ENCODE peak calls at places on chromosomes 12 and 14, in five cellular contexts. L is A549, M is GM23338, S is GM12878, N is K562. Z is an unnamed sample.

GRCh38 chr12:121797937-121798801 is 4.7 kb upstream of the RHOF start:
- DNase-seq in N (peak; percentile 43), S (no peak), L (no peak), M (peak; percentile 49), Z (no peak)

GRCh38 chr14:58294201-58294600 is 4.2 kb upstream of the ARID4A start:
- DNase-seq in M (no peak), N (no peak), S (no peak), L (no peak), Z (no peak)

GRCh38 chr12:66048843-66049537 is 81.6 kb downstream of the LLPH start:
- DNase-seq in S (no peak), L (no peak), N (no peak), M (no peak), Z (peak; percentile 98)

GRCh38 chr12:48000878-48001321 is 3.4 kb downstream of the COL2A1 start:
- DNase-seq in M (peak; percentile 84), N (no peak), L (peak; percentile 60), S (no peak), Z (no peak)

GRCh38 chr12:70692681-70693288 is 55.6 kb upstream of the PTPRB start:
- DNase-seq in M (peak; percentile 62), N (peak; percentile 12), L (peak; percentile 17), S (no peak), Z (no peak)

GRCh38 chr14:35341454-35342159 is 49.4 kb downstream of the PSMA6 start:
- DNase-seq in M (peak; percentile 50), N (no peak), S (no peak), L (peak; percentile 87), Z (peak; percentile 91)

GRCh38 chr12:46461907-46462605 is 89.5 kb upstream of the SLC38A2 start:
- DNase-seq in N (no peak), M (no peak), S (no peak), L (no peak), Z (no peak)

GRCh38 chr14:101482066-101482465 is 79.2 kb upstream of the DIO3 start:
- DNase-seq in M (no peak), S (no peak), L (no peak), N (no peak), Z (no peak)

GRCh38 chr12:114221976-114222630 is 183.8 kb downstream of the TBX5 start:
- DNase-seq in N (no peak), S (no peak), M (peak; percentile 55), L (no peak), Z (no peak)

GRCh38 chr12:108112815-108113556 is 16.1 kb upstream of the WSCD2 start:
- DNase-seq in S (no peak), L (no peak), N (no peak), M (peak; percentile 81), Z (no peak)

GRCh38 chr12:12032771-12033588 is 37.8 kb upstream of the BCL2L14 start:
- DNase-seq in M (peak; percentile 93), L (peak; percentile 71), N (peak; percentile 70), S (peak; percentile 66), Z (peak; percentile 72)

GRCh38 chr12:62783881-62784280 is 151.1 kb downstream of the PPM1H start:
- DNase-seq in S (no peak), M (peak; percentile 37), N (no peak), L (no peak), Z (no peak)

GRCh38 chr14:99603471-99603933 is 505 bp downstream of the CCDC85C start:
- DNase-seq in S (no peak), L (no peak), M (peak; percentile 53), N (no peak), Z (no peak)

GRCh38 chr14:22657861-22658260 is 13.7 kb upstream of the OR6J1 start:
- DNase-seq in M (peak; percentile 17), N (no peak), S (no peak), L (no peak), Z (peak; percentile 59)

GRCh38 chr12:25308761-25309160 is 58.0 kb upstream of the KRAS start:
- DNase-seq in S (no peak), M (no peak), L (no peak), N (no peak), Z (no peak)

GRCh38 chr12:57815177-57816000 is 3.1 kb downstream of the AVIL start:
- DNase-seq in N (no peak), L (no peak), M (peak; percentile 90), S (no peak), Z (peak; percentile 42)

GRCh38 chr14:75088566-75089373 is 19.3 kb downstream of the ZC2HC1C start:
- DNase-seq in M (peak; percentile 89), N (peak; percentile 34), S (no peak), L (peak; percentile 43), Z (peak; percentile 62)

GRCh38 chr12:82708507-82708906 is 21.8 kb downstream of the TMTC2 start:
- DNase-seq in L (no peak), S (no peak), N (no peak), M (peak; percentile 53), Z (no peak)

GRCh38 chr12:110333201-110333600 is 52.2 kb downstream of the ATP2A2 start:
- DNase-seq in S (no peak), M (no peak), L (no peak), N (no peak), Z (no peak)

GRCh38 chr14:60153996-60154395 is 11.2 kb downstream of the DHRS7 start:
- DNase-seq in N (no peak), S (no peak), L (no peak), M (no peak), Z (no peak)

DNA sequence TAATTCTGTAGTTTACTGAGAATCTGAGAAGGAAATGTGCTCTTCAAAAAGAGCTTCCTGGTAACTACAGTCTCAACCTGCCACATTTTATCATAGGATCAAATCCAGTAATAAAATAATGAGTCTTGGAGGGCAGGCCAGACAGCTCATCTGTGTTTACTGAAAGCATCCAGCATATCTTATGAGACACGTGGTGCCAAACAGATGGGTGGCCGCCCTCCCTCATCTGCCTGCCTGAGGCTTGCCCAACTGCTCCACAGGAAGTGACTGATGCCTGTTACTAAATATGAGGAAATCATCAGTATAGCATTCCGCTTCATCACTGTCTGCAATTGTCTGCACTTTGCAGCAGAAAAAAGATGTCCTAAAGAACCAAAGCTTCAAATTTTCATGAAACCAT is 13.5 kb downstream of the DHRS7 start:
- DNase-seq in M (no peak), L (peak; percentile 51), N (no peak), S (no peak), Z (no peak)
- TF ChIP-seq JUNB in M (no peak), L (no peak), N (no peak), S (no peak), Z (no peak)

GRCh38 chr12:32891956-32892355 is 4.6 kb downstream of the PKP2 start:
- DNase-seq in N (no peak), M (peak; percentile 95), L (peak; percentile 43), S (no peak), Z (peak; percentile 75)
- TF ChIP-seq JUNB in N (no peak), M (no peak), L (no peak), S (no peak), Z (peak; percentile 16)

GRCh38 chr12:6171409-6172015 is 28.7 kb upstream of the CD9 start:
- DNase-seq in L (no peak), M (no peak), S (no peak), N (peak; percentile 28), Z (no peak)

GRCh38 chr12:6166808-6167207 is 33.4 kb upstream of the CD9 start:
- DNase-seq in S (no peak), N (no peak), M (no peak), L (no peak), Z (no peak)

GRCh38 chr12:6169107-6169440 is 31.1 kb upstream of the CD9 start:
- DNase-seq in N (no peak), L (no peak), S (no peak), M (no peak), Z (no peak)

GRCh38 chr12:6165418-6165817 is 34.8 kb upstream of the CD9 start:
- DNase-seq in M (no peak), N (no peak), S (no peak), L (no peak), Z (no peak)

DNA sequence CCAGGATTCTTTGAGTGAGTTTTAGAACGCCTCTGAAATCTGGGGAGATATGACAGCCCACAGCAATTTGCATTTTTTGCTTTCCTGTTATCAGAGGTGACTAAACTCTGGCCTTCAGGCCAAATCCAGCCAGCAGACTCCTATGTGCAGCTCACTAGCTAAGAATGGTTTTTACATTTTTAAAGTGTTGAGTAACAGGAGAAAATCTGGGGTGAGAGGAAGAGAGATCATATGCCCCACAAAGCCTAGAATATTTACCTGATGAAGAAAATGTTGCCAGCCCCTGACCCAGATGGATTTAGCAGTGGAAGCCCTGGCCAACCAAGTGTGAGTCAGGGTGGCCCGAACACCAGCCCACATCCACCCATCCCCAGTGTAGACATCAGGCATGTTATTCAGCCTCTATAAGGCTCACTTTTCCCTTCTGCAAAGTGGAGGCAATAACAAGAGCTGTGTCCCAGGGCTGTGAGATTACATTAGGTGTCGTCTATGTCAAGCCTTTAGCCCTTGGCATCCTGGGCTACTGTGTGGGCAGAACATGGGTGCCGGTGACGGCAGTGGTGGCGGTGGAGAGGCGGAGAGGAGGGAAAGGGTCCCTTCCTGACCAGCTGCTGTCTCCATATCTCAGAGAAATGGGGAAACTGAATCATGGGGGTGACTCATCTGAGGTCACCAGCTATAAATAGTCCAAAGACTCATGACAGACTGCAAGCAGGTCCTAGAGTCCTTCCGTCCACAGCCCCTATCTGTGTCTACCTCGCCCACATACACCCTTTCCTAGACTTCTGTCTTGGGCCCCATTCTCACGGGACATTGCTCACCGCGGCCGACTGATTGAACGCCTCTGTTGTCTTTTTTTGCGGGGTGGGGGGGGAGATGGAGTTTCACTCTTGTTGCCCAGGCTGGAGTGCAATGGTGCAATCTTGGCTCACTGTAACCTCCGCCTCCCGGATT is 32.6 kb upstream of the CD9 start:
- DNase-seq in N (peak; percentile 57), L (peak; percentile 44), M (no peak), S (peak; percentile 62), Z (peak; percentile 30)
- TF ChIP-seq JUNB in N (peak; percentile 90), L (peak; percentile 59), M (no peak), S (peak; percentile 89), Z (no peak)

GRCh38 chr12:96907681-96908163 is 665 bp downstream of the NEDD1 start:
- DNase-seq in N (peak; percentile 21), M (peak; percentile 56), L (peak; percentile 13), S (no peak), Z (peak; percentile 15)
- TF ChIP-seq JUNB in N (no peak), M (no peak), L (no peak), S (no peak), Z (no peak)

DNA sequence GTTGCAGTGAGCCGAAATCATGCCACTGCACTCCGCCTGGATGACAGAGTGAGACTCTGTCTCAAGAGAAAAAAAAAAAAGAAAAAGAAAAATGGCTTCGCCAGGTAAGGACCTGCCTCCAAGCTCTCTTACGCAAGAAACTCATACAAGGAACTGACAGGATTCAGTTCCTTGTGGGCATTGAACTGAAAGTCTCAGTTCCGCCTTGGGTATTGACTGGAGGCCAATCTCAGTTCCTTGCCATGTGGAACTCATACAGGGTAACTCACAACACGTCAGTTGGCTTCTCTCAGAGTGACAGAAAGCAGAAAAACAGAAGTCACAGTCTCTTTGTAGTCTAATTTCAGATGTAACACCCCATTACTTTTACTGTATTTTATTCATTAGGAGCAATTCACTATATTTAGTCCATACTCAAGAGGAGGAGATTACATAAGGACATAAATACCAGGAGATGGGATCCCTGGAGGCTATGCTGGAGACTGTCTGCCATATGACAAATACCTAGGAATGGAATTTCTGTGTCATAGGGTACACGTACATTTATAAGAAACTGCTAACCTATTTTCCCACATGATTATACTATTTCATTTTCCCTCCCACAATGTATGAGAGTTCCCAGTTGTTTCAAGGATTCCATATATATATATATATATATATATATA is 11.4 kb upstream of the NOPCHAP1 start:
- DNase-seq in N (no peak), L (no peak), S (peak; percentile 97), M (no peak), Z (no peak)
- TF ChIP-seq JUNB in N (no peak), L (no peak), S (peak; percentile 63), M (no peak), Z (no peak)

Z was measured in HepG2.